ENCODE peak calls at places on chromosome 12, in four cellular contexts. One of them, this sample, is unnamed.

GRCh38 chr12:124289634-124290600 is 5.0 kb upstream of the RFLNA start:
- DNase-seq in K562: no peak
- DNase-seq in A549: no peak
- DNase-seq in HepG2: no peak
- DNase-seq in this sample: no peak

GRCh38 chr12:111093428-111094142 is 173.2 kb upstream of the MYL2 start:
- DNase-seq in K562: no peak
- DNase-seq in A549: no peak
- DNase-seq in HepG2: no peak
- DNase-seq in this sample: no peak

GRCh38 chr12:32025906-32026305 is 66.7 kb downstream of the RESF1 start:
- DNase-seq in K562: no peak
- DNase-seq in A549: no peak
- DNase-seq in HepG2: no peak
- DNase-seq in this sample: no peak

GRCh38 chr12:125742413-125742812 is 677.2 kb downstream of the AACS start:
- DNase-seq in K562: no peak
- DNase-seq in A549: no peak
- DNase-seq in HepG2: no peak
- DNase-seq in this sample: no peak

GRCh38 chr12:76957306-76957705 is 78.5 kb upstream of the CSRP2 start:
- DNase-seq in K562: no peak
- DNase-seq in A549: no peak
- DNase-seq in HepG2: no peak
- DNase-seq in this sample: no peak

GRCh38 chr12:118356809-118357326 is 15.8 kb downstream of the TAOK3 start:
- DNase-seq in K562: peak; percentile 28
- DNase-seq in A549: peak; percentile 23
- DNase-seq in HepG2: no peak
- DNase-seq in this sample: no peak

GRCh38 chr12:10305411-10305810 is 2.3 kb upstream of the KLRD1 start:
- DNase-seq in K562: no peak
- DNase-seq in A549: no peak
- DNase-seq in HepG2: no peak
- DNase-seq in this sample: no peak

GRCh38 chr12:73935817-73936216 is 601.8 kb upstream of the ATXN7L3B start:
- DNase-seq in K562: no peak
- DNase-seq in A549: no peak
- DNase-seq in HepG2: no peak
- DNase-seq in this sample: no peak

GRCh38 chr12:121992059-121992879 is 29.4 kb upstream of the BCL7A start:
- DNase-seq in K562: no peak
- DNase-seq in A549: peak; percentile 91
- DNase-seq in HepG2: peak; percentile 39
- DNase-seq in this sample: no peak

GRCh38 chr12:13067322-13067721 is 23.1 kb downstream of the FAM234B start:
- DNase-seq in K562: no peak
- DNase-seq in A549: no peak
- DNase-seq in HepG2: no peak
- DNase-seq in this sample: no peak

GRCh38 chr12:67630373-67631088 is 18.0 kb upstream of the DYRK2 start:
- DNase-seq in K562: peak; percentile 28
- DNase-seq in A549: no peak
- DNase-seq in HepG2: peak; percentile 10
- DNase-seq in this sample: peak; percentile 30

GRCh38 chr12:30573145-30573544 is 122.5 kb downstream of the IPO8 start:
- DNase-seq in K562: no peak
- DNase-seq in A549: no peak
- DNase-seq in HepG2: no peak
- DNase-seq in this sample: no peak

GRCh38 chr12:113097716-113098427 is 37.7 kb downstream of the RASAL1 start:
- DNase-seq in K562: no peak
- DNase-seq in A549: no peak
- DNase-seq in HepG2: no peak
- DNase-seq in this sample: peak; percentile 46

GRCh38 chr12:20105938-20106337 is 262.4 kb upstream of the PDE3A start:
- DNase-seq in K562: no peak
- DNase-seq in A549: no peak
- DNase-seq in HepG2: no peak
- DNase-seq in this sample: no peak

GRCh38 chr12:94046626-94047410 is 101.6 kb upstream of the PLXNC1 start:
- DNase-seq in K562: no peak
- DNase-seq in A549: no peak
- DNase-seq in HepG2: no peak
- DNase-seq in this sample: no peak

GRCh38 chr12:106455100-106455499 is 97.6 kb downstream of the POLR3B start:
- DNase-seq in K562: no peak
- DNase-seq in A549: no peak
- DNase-seq in HepG2: no peak
- DNase-seq in this sample: no peak

GRCh38 chr12:121653999-121654398 is 15.5 kb downstream of the MORN3 start:
- DNase-seq in K562: peak; percentile 79
- DNase-seq in A549: no peak
- DNase-seq in HepG2: no peak
- DNase-seq in this sample: no peak

GRCh38 chr12:73465106-73465505 is 1072.5 kb upstream of the ATXN7L3B start:
- DNase-seq in K562: no peak
- DNase-seq in A549: no peak
- DNase-seq in HepG2: no peak
- DNase-seq in this sample: peak; percentile 53

GRCh38 chr12:51391047-51391837 is at the start of gene GALNT6:
- DNase-seq in K562: peak; percentile 70
- DNase-seq in A549: peak; percentile 51
- DNase-seq in HepG2: no peak
- DNase-seq in this sample: peak; percentile 79

GRCh38 chr12:28110329-28110728 is 79.9 kb upstream of the CCDC91 start:
- DNase-seq in K562: peak; percentile 65
- DNase-seq in A549: no peak
- DNase-seq in HepG2: no peak
- DNase-seq in this sample: no peak

DNA sequence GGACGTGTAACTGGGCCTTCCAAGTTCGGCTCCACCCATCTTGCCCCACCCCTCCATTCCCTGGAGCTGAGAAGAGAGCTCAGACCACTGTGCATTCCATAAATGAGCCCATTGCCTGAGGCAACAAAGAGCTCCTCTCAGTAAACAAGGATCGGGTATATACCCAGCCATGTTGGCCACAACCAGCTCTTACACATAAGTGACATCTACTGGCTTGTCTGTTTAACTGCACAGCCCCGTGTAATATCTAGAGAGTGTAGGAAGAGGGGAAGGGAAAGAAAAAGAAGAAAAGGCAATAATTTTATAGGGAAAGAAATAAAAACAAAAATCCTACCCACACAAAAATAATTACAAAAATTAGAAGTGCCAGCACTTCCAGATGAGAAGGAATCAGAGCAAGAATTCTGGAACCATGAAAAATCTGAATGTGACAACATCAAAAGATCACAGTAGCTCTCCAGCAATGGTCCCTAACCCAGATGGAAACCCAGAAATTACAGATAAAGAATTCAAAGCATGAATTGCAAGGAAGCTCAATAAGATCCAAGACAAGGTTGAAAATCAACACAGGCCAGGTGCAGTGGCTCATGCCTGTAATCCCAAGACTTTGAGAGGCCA is 308.1 kb downstream of the RPAP3 start:
- DNase-seq in K562: peak; percentile 57
- DNase-seq in A549: peak; percentile 51
- DNase-seq in HepG2: peak; percentile 36
- DNase-seq in this sample: no peak
- TF ChIP-seq HMGXB4 in K562: no peak
- TF ChIP-seq HMGXB4 in A549: no peak
- TF ChIP-seq HMGXB4 in HepG2: no peak
- TF ChIP-seq HMGXB4 in this sample: no peak

GRCh38 chr12:53050426-53051057 is 677 bp downstream of the TNS2 start:
- DNase-seq in K562: no peak
- DNase-seq in A549: no peak
- DNase-seq in HepG2: no peak
- DNase-seq in this sample: no peak
- TF ChIP-seq HMGXB4 in K562: no peak
- TF ChIP-seq HMGXB4 in A549: no peak
- TF ChIP-seq HMGXB4 in HepG2: no peak
- TF ChIP-seq HMGXB4 in this sample: no peak

GRCh38 chr12:62934799-62935674 is at the start of gene PPM1H:
- DNase-seq in K562: peak; percentile 88
- DNase-seq in A549: peak; percentile 96
- DNase-seq in HepG2: peak; percentile 86
- DNase-seq in this sample: peak; percentile 97
- TF ChIP-seq HMGXB4 in K562: peak; percentile 47
- TF ChIP-seq HMGXB4 in A549: no peak
- TF ChIP-seq HMGXB4 in HepG2: peak; percentile 98
- TF ChIP-seq HMGXB4 in this sample: peak; percentile 90

DNA sequence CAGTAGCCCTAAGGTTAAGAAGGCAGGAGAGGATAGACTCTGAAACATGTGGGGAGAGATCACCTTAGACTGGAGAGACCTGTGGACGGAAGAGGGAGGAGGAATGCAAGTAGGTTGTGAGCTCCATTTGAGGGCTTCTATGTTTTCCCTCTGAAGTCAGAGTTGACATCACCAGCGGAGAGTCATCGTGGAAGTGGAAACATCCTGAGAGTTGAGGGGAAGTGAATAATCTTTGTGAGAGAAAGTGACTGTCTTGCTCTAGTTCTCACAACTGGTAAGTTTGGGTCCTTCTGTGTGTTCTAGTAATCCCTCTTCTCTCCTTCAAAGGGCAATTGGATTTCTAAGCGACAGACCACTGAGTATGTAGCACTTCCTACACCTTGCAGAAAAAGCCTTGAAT is 103.6 kb upstream of the CCND2 start:
- DNase-seq in K562: no peak
- DNase-seq in A549: no peak
- DNase-seq in HepG2: no peak
- DNase-seq in this sample: no peak
- TF ChIP-seq HMGXB4 in K562: no peak
- TF ChIP-seq HMGXB4 in A549: no peak
- TF ChIP-seq HMGXB4 in HepG2: no peak
- TF ChIP-seq HMGXB4 in this sample: no peak

DNA sequence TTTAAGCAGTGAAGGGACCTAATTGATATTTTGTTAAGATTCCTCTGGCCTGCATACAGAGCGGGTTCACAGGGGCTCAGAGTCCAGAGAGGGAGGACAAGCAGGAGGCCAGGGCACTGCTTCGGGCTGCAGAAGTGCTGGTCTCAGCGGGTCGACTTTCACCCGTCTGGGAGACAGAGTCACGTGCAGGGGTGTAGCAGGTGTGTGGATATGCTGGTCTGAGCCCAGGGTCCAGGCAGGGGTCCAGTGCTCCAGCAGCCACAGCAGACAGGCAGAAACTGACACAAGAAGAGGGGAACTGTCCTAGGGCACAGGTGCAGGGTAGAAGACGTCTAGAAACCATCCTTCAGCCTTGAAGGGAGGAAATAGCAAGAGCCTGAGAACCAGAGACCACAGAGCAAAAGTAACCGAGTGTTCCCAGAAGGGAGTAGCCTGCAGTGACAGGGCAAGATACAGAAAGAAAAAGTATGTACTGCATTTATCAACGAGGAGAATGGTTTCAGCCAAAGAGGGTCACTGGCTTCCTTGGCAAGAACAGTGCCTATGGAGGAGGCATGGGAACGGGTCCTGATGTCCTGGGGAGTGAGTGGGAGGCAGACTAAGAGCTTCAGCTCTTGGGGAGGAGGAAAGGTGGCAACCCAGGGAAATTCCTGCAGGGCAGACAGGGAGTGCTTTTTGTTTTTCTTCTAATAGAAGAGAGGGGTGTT is 28.7 kb downstream of the FBXO21 start:
- DNase-seq in K562: no peak
- DNase-seq in A549: no peak
- DNase-seq in HepG2: no peak
- DNase-seq in this sample: no peak
- TF ChIP-seq HMGXB4 in K562: no peak
- TF ChIP-seq HMGXB4 in A549: no peak
- TF ChIP-seq HMGXB4 in HepG2: no peak
- TF ChIP-seq HMGXB4 in this sample: no peak

DNA sequence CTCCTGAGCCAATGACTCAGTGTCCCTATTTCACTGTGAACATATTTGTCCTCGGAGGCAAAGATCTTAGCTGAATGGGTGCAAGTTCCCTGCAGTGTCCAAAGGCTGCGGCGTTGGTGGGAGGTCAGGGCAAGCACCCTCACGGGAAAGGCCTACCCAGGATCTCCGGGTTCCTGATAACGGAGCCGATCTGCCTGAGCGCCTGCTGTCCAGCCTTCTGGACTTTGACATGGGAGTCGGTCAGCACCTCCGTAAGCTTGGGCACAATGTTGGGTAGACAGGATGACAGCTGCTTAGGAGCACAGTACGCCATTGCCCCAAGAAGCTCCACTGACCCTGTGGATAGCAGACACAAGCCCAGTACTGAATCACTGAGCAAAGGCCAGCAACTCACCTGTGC is 31.5 kb upstream of the RAB35 start:
- DNase-seq in K562: no peak
- DNase-seq in A549: no peak
- DNase-seq in HepG2: no peak
- DNase-seq in this sample: no peak
- TF ChIP-seq HMGXB4 in K562: no peak
- TF ChIP-seq HMGXB4 in A549: no peak
- TF ChIP-seq HMGXB4 in HepG2: no peak
- TF ChIP-seq HMGXB4 in this sample: no peak

DNA sequence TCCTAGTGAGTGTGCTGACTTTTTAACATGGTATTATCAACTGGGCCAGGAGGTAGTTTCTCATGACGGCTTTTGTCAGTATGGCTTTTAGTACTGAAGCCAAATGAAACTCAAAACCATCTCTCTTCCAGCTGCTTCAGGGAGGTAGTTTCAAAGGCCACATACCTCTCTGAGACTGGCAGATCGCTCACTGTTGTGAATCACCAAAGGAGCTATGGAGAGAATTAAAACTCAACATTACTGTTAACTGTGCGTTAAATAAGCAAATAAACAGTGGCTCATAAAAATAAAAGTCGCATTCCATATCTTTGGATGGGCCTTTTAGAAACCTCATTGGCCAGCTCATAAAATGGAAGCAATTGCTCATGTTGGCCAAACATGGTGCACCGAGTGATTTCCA is 141.1 kb downstream of the HMGA2 start:
- DNase-seq in K562: no peak
- DNase-seq in A549: no peak
- DNase-seq in HepG2: no peak
- DNase-seq in this sample: no peak
- TF ChIP-seq HMGXB4 in K562: no peak
- TF ChIP-seq HMGXB4 in A549: no peak
- TF ChIP-seq HMGXB4 in HepG2: no peak
- TF ChIP-seq HMGXB4 in this sample: no peak

GRCh38 chr12:48946206-48946605 is 11.1 kb downstream of the ARF3 start:
- DNase-seq in K562: no peak
- DNase-seq in A549: no peak
- DNase-seq in HepG2: no peak
- DNase-seq in this sample: no peak
- TF ChIP-seq HMGXB4 in K562: no peak
- TF ChIP-seq HMGXB4 in A549: no peak
- TF ChIP-seq HMGXB4 in HepG2: no peak
- TF ChIP-seq HMGXB4 in this sample: no peak

This sample was measured in WTC11.